ENCODE peak calls at places on chromosome 13, in four cellular contexts. One of them, this sample, is unnamed.
A peak's percentile ranks its signal among the peaks of the same experiment; 100 is the strongest.

GRCh38 chr13:71754407-71754974 is 112.5 kb downstream of the DACH1 start:
- DNase-seq in body of pancreas: no peak
- DNase-seq in H1: no peak
- DNase-seq in Peyer's patch: no peak
- DNase-seq in this sample: no peak

GRCh38 chr13:39037880-39038568 is at the start of the genes NHLRC3 and PROSER1:
- DNase-seq in body of pancreas: peak; percentile 93
- DNase-seq in H1: peak; percentile 66
- DNase-seq in Peyer's patch: peak; percentile 86
- DNase-seq in this sample: peak; percentile 95

GRCh38 chr13:29500426-29500825 is 95.1 kb downstream of the SLC7A1 start:
- DNase-seq in body of pancreas: no peak
- DNase-seq in H1: no peak
- DNase-seq in Peyer's patch: no peak
- DNase-seq in this sample: no peak

GRCh38 chr13:112773601-112774447 is 84.0 kb downstream of the ATP11A start:
- DNase-seq in body of pancreas: no peak
- DNase-seq in H1: no peak
- DNase-seq in Peyer's patch: no peak
- DNase-seq in this sample: no peak

GRCh38 chr13:53254495-53254894 is 225.9 kb downstream of the OLFM4 start:
- DNase-seq in body of pancreas: no peak
- DNase-seq in H1: no peak
- DNase-seq in Peyer's patch: no peak
- DNase-seq in this sample: no peak

GRCh38 chr13:76697277-76697676 is 188.9 kb downstream of the KCTD12 start:
- DNase-seq in body of pancreas: no peak
- DNase-seq in H1: no peak
- DNase-seq in Peyer's patch: no peak
- DNase-seq in this sample: no peak

GRCh38 chr13:93425411-93425810 is 198.8 kb downstream of the GPC6 start:
- DNase-seq in body of pancreas: no peak
- DNase-seq in H1: no peak
- DNase-seq in Peyer's patch: no peak
- DNase-seq in this sample: no peak

GRCh38 chr13:59665736-59666135 is 498.0 kb downstream of the DIAPH3 start:
- DNase-seq in body of pancreas: no peak
- DNase-seq in H1: no peak
- DNase-seq in Peyer's patch: no peak
- DNase-seq in this sample: no peak

GRCh38 chr13:110539894-110540293 is 21.6 kb downstream of the RAB20 start:
- DNase-seq in body of pancreas: no peak
- DNase-seq in H1: no peak
- DNase-seq in Peyer's patch: no peak
- DNase-seq in this sample: no peak

GRCh38 chr13:39415403-39415802 is 187.6 kb downstream of the LHFPL6 start:
- DNase-seq in body of pancreas: peak; percentile 33
- DNase-seq in H1: no peak
- DNase-seq in Peyer's patch: no peak
- DNase-seq in this sample: peak; percentile 52

GRCh38 chr13:37640499-37640898 is 41.9 kb upstream of the POSTN start:
- DNase-seq in body of pancreas: no peak
- DNase-seq in H1: no peak
- DNase-seq in Peyer's patch: no peak
- DNase-seq in this sample: no peak

GRCh38 chr13:21420706-21421105 is 38.4 kb downstream of the ZDHHC20 start:
- DNase-seq in body of pancreas: no peak
- DNase-seq in H1: no peak
- DNase-seq in Peyer's patch: no peak
- DNase-seq in this sample: no peak

GRCh38 chr13:59533561-59534337 is 630.0 kb downstream of the DIAPH3 start:
- DNase-seq in body of pancreas: no peak
- DNase-seq in H1: no peak
- DNase-seq in Peyer's patch: no peak
- DNase-seq in this sample: no peak

GRCh38 chr13:63433546-63434150 is 2018.0 kb upstream of the PCDH20 start:
- DNase-seq in body of pancreas: no peak
- DNase-seq in H1: no peak
- DNase-seq in Peyer's patch: no peak
- DNase-seq in this sample: no peak

GRCh38 chr13:33415822-33416221 is 130.3 kb upstream of the STARD13 start:
- DNase-seq in body of pancreas: no peak
- DNase-seq in H1: no peak
- DNase-seq in Peyer's patch: no peak
- DNase-seq in this sample: no peak

GRCh38 chr13:90443268-90443667 is 904.2 kb upstream of the MIR17HG start:
- DNase-seq in body of pancreas: no peak
- DNase-seq in H1: no peak
- DNase-seq in Peyer's patch: no peak
- DNase-seq in this sample: no peak

GRCh38 chr13:40377783-40378182 is 288.7 kb downstream of the FOXO1 start:
- DNase-seq in body of pancreas: no peak
- DNase-seq in H1: no peak
- DNase-seq in Peyer's patch: no peak
- DNase-seq in this sample: peak; percentile 11

GRCh38 chr13:36543671-36544070 is 111.4 kb downstream of the CCNA1 start:
- DNase-seq in body of pancreas: no peak
- DNase-seq in H1: no peak
- DNase-seq in Peyer's patch: no peak
- DNase-seq in this sample: no peak

GRCh38 chr13:47932953-47933687 is 68.0 kb downstream of the SUCLA2 start:
- DNase-seq in body of pancreas: no peak
- DNase-seq in H1: no peak
- DNase-seq in Peyer's patch: no peak
- DNase-seq in this sample: no peak

GRCh38 chr13:109479991-109480696 is 306.2 kb downstream of the IRS2 start:
- DNase-seq in body of pancreas: no peak
- DNase-seq in H1: no peak
- DNase-seq in Peyer's patch: no peak
- DNase-seq in this sample: no peak

GRCh38 chr13:38180100-38180499 is 169.6 kb upstream of the UFM1 start:
- DNase-seq in body of pancreas: no peak
- DNase-seq in H1: no peak
- DNase-seq in Peyer's patch: no peak
- DNase-seq in this sample: no peak

GRCh38 chr13:77233159-77233558 is 93.7 kb downstream of the MYCBP2 start:
- DNase-seq in body of pancreas: no peak
- DNase-seq in H1: no peak
- DNase-seq in Peyer's patch: no peak
- DNase-seq in this sample: no peak

GRCh38 chr13:114112231-114112825 is 20.1 kb downstream of the RASA3 start:
- DNase-seq in body of pancreas: no peak
- DNase-seq in H1: no peak
- DNase-seq in Peyer's patch: no peak
- DNase-seq in this sample: no peak

GRCh38 chr13:96984061-96984508 is 10.2 kb downstream of the OXGR1 start:
- DNase-seq in body of pancreas: peak; percentile 58
- DNase-seq in H1: no peak
- DNase-seq in Peyer's patch: no peak
- DNase-seq in this sample: no peak

GRCh38 chr13:41546372-41547252 is 89.3 kb downstream of the RGCC start:
- DNase-seq in body of pancreas: no peak
- DNase-seq in H1: no peak
- DNase-seq in Peyer's patch: no peak
- DNase-seq in this sample: peak; percentile 73

DNA sequence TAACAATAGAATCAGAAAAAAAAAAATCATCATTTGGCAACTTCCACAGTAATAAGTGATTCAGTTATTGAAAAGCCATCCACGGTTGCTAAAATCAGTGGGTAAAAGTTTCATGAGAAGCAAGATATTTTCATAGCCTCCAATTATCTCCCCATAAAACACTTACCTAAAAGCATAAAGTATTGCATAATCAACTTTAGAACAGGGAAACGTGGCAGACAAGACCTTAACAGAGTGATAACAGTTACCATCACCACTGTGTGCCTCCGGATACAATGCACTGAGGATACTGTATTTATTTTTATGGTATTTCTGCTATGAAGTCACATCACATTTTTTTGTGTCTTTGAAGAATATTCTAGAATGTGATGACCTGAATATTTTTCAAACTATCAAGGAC is 37.0 kb downstream of the ABCC4 start:
- DNase-seq in body of pancreas: no peak
- DNase-seq in H1: no peak
- DNase-seq in Peyer's patch: no peak
- DNase-seq in this sample: no peak
- H3K27ac ChIP-seq in body of pancreas: no peak overlapping the region
- H3K27ac ChIP-seq in H1: no peak overlapping the region
- H3K27ac ChIP-seq in Peyer's patch: no peak overlapping the region
- H3K27ac ChIP-seq in this sample: no peak overlapping the region

GRCh38 chr13:107846642-107847041 is 368.7 kb downstream of the LIG4 start:
- DNase-seq in body of pancreas: no peak
- DNase-seq in H1: no peak
- DNase-seq in Peyer's patch: no peak
- DNase-seq in this sample: no peak

GRCh38 chr13:107847406-107847805 is 367.9 kb downstream of the LIG4 start:
- DNase-seq in body of pancreas: no peak
- DNase-seq in H1: no peak
- DNase-seq in Peyer's patch: no peak
- DNase-seq in this sample: no peak

GRCh38 chr13:107845911-107846310 is 369.4 kb downstream of the LIG4 start:
- DNase-seq in body of pancreas: no peak
- DNase-seq in H1: no peak
- DNase-seq in Peyer's patch: no peak
- DNase-seq in this sample: no peak

GRCh38 chr13:107842562-107843180 is 372.7 kb downstream of the LIG4 start:
- DNase-seq in body of pancreas: no peak
- DNase-seq in H1: no peak
- DNase-seq in Peyer's patch: no peak
- DNase-seq in this sample: no peak

GRCh38 chr13:107843281-107843680 is 372.1 kb downstream of the LIG4 start:
- DNase-seq in body of pancreas: no peak
- DNase-seq in H1: no peak
- DNase-seq in Peyer's patch: no peak
- DNase-seq in this sample: no peak
- H3K4me3 ChIP-seq in body of pancreas: no peak overlapping the region
- H3K4me3 ChIP-seq in H1: no peak overlapping the region
- H3K4me3 ChIP-seq in Peyer's patch: no peak overlapping the region
- H3K4me3 ChIP-seq in this sample: no peak overlapping the region

GRCh38 chr13:20028953-20029352 is 70.4 kb downstream of the ZMYM2 start:
- DNase-seq in body of pancreas: no peak
- DNase-seq in H1: no peak
- DNase-seq in Peyer's patch: no peak
- DNase-seq in this sample: no peak
- H3K36me3 ChIP-seq in body of pancreas: peaks cover 13% of the 10 kb centered on the region
- H3K36me3 ChIP-seq in H1: peaks cover 77% of the 10 kb centered on the region
- H3K36me3 ChIP-seq in Peyer's patch: peaks cover 57% of the 10 kb centered on the region
- H3K36me3 ChIP-seq in this sample: peaks cover 13% of the 10 kb centered on the region

GRCh38 chr13:23794267-23795161 is 94.7 kb downstream of the MIPEP start:
- DNase-seq in body of pancreas: no peak
- DNase-seq in H1: no peak
- DNase-seq in Peyer's patch: no peak
- DNase-seq in this sample: no peak

GRCh38 chr13:23799945-23800344 is 89.3 kb downstream of the MIPEP start:
- DNase-seq in body of pancreas: no peak
- DNase-seq in H1: no peak
- DNase-seq in Peyer's patch: no peak
- DNase-seq in this sample: no peak

GRCh38 chr13:23797276-23797903 is 91.8 kb downstream of the MIPEP start:
- DNase-seq in body of pancreas: no peak
- DNase-seq in H1: no peak
- DNase-seq in Peyer's patch: no peak
- DNase-seq in this sample: no peak

GRCh38 chr13:23793711-23794110 is 95.5 kb downstream of the MIPEP start:
- DNase-seq in body of pancreas: no peak
- DNase-seq in H1: no peak
- DNase-seq in Peyer's patch: no peak
- DNase-seq in this sample: no peak

GRCh38 chr13:23796546-23796945 is 92.7 kb downstream of the MIPEP start:
- DNase-seq in body of pancreas: no peak
- DNase-seq in H1: no peak
- DNase-seq in Peyer's patch: no peak
- DNase-seq in this sample: no peak
- H3K27ac ChIP-seq in body of pancreas: no peak overlapping the region
- H3K27ac ChIP-seq in H1: no peak overlapping the region
- H3K27ac ChIP-seq in Peyer's patch: no peak overlapping the region
- H3K27ac ChIP-seq in this sample: no peak overlapping the region